ENCODE peak calls at places on chromosomes 12 and 14, in nine cellular contexts. One of them, this sample, is unnamed.

GRCh38 chr12:107791465-107792089 is 17.1 kb downstream of the ASCL4 start:
- DNase-seq in mesenchymal stem cell: no peak
- DNase-seq in endothelial cell of umbilical vein: no peak
- DNase-seq in Caki2: no peak
- DNase-seq in lower leg skin: no peak
- DNase-seq in pancreas: no peak
- DNase-seq in mammary epithelial cell: no peak
- DNase-seq in SW 1271: no peak
- DNase-seq in A549: no peak
- DNase-seq in this sample: no peak

GRCh38 chr14:82657186-82657675 is 1123.6 kb upstream of the SEL1L start:
- DNase-seq in endothelial cell of umbilical vein: no peak
- DNase-seq in mammary epithelial cell: no peak
- DNase-seq in lower leg skin: no peak
- DNase-seq in pancreas: no peak
- DNase-seq in A549: no peak
- DNase-seq in Caki2: no peak
- DNase-seq in mesenchymal stem cell: peak
- DNase-seq in SW 1271: no peak
- DNase-seq in this sample: no peak

GRCh38 chr14:70771781-70772212 is 37.5 kb downstream of the MAP3K9 start:
- DNase-seq in pancreas: no peak
- DNase-seq in A549: no peak
- DNase-seq in Caki2: no peak
- DNase-seq in lower leg skin: peak
- DNase-seq in mesenchymal stem cell: no peak
- DNase-seq in mammary epithelial cell: no peak
- DNase-seq in SW 1271: no peak
- DNase-seq in endothelial cell of umbilical vein: no peak
- DNase-seq in this sample: no peak

GRCh38 chr12:57461326-57461903 is 1.8 kb downstream of the GLI1 start:
- DNase-seq in A549: peak
- DNase-seq in SW 1271: no peak
- DNase-seq in mesenchymal stem cell: peak
- DNase-seq in endothelial cell of umbilical vein: peak
- DNase-seq in Caki2: peak
- DNase-seq in pancreas: peak
- DNase-seq in lower leg skin: peak
- DNase-seq in mammary epithelial cell: peak
- DNase-seq in this sample: peak

GRCh38 chr12:82223421-82223820 is 134.8 kb downstream of the CCDC59 start:
- DNase-seq in lower leg skin: no peak
- DNase-seq in mesenchymal stem cell: no peak
- DNase-seq in mammary epithelial cell: no peak
- DNase-seq in endothelial cell of umbilical vein: no peak
- DNase-seq in SW 1271: no peak
- DNase-seq in A549: no peak
- DNase-seq in pancreas: no peak
- DNase-seq in Caki2: no peak
- DNase-seq in this sample: no peak

GRCh38 chr14:95523051-95523817 is 6.8 kb upstream of the SYNE3 start:
- DNase-seq in mammary epithelial cell: no peak
- DNase-seq in Caki2: no peak
- DNase-seq in mesenchymal stem cell: peak
- DNase-seq in SW 1271: no peak
- DNase-seq in A549: no peak
- DNase-seq in endothelial cell of umbilical vein: no peak
- DNase-seq in lower leg skin: peak
- DNase-seq in pancreas: no peak
- DNase-seq in this sample: no peak

GRCh38 chr14:59123975-59124374 is 64.5 kb upstream of the DAAM1 start:
- DNase-seq in lower leg skin: no peak
- DNase-seq in pancreas: no peak
- DNase-seq in Caki2: peak
- DNase-seq in endothelial cell of umbilical vein: no peak
- DNase-seq in SW 1271: no peak
- DNase-seq in A549: peak
- DNase-seq in mammary epithelial cell: no peak
- DNase-seq in mesenchymal stem cell: peak
- DNase-seq in this sample: no peak

GRCh38 chr12:74685385-74685784 is 147.8 kb downstream of the ATXN7L3B start:
- DNase-seq in lower leg skin: no peak
- DNase-seq in Caki2: no peak
- DNase-seq in pancreas: no peak
- DNase-seq in mesenchymal stem cell: no peak
- DNase-seq in A549: no peak
- DNase-seq in SW 1271: no peak
- DNase-seq in mammary epithelial cell: no peak
- DNase-seq in endothelial cell of umbilical vein: no peak
- DNase-seq in this sample: no peak

GRCh38 chr14:54712371-54712998 is 145.6 kb downstream of the SAMD4A start:
- DNase-seq in mesenchymal stem cell: peak
- DNase-seq in endothelial cell of umbilical vein: peak
- DNase-seq in A549: no peak
- DNase-seq in Caki2: no peak
- DNase-seq in SW 1271: no peak
- DNase-seq in pancreas: no peak
- DNase-seq in mammary epithelial cell: no peak
- DNase-seq in lower leg skin: no peak
- DNase-seq in this sample: no peak

GRCh38 chr14:104145826-104146642 is 7.6 kb downstream of the KIF26A start:
- DNase-seq in mesenchymal stem cell: no peak
- DNase-seq in pancreas: peak
- DNase-seq in endothelial cell of umbilical vein: no peak
- DNase-seq in SW 1271: no peak
- DNase-seq in A549: no peak
- DNase-seq in Caki2: no peak
- DNase-seq in lower leg skin: no peak
- DNase-seq in mammary epithelial cell: no peak
- DNase-seq in this sample: no peak

GRCh38 chr14:73233564-73233963 is 3.7 kb upstream of the PAPLN start:
- DNase-seq in SW 1271: no peak
- DNase-seq in Caki2: no peak
- DNase-seq in A549: no peak
- DNase-seq in pancreas: no peak
- DNase-seq in endothelial cell of umbilical vein: no peak
- DNase-seq in lower leg skin: no peak
- DNase-seq in mesenchymal stem cell: no peak
- DNase-seq in mammary epithelial cell: no peak
- DNase-seq in this sample: no peak

GRCh38 chr12:29153231-29153630 is 4.2 kb downstream of the FAR2 start:
- DNase-seq in endothelial cell of umbilical vein: peak
- DNase-seq in lower leg skin: no peak
- DNase-seq in A549: no peak
- DNase-seq in Caki2: no peak
- DNase-seq in mesenchymal stem cell: no peak
- DNase-seq in pancreas: no peak
- DNase-seq in SW 1271: no peak
- DNase-seq in mammary epithelial cell: no peak
- DNase-seq in this sample: no peak

GRCh38 chr12:124884587-124885438 is 21.1 kb upstream of the SCARB1 start:
- DNase-seq in endothelial cell of umbilical vein: no peak
- DNase-seq in A549: no peak
- DNase-seq in lower leg skin: no peak
- DNase-seq in SW 1271: no peak
- DNase-seq in mammary epithelial cell: no peak
- DNase-seq in mesenchymal stem cell: no peak
- DNase-seq in pancreas: peak
- DNase-seq in Caki2: no peak
- DNase-seq in this sample: no peak

GRCh38 chr14:74586681-74587362 is 25.2 kb downstream of the LTBP2 start:
- DNase-seq in endothelial cell of umbilical vein: no peak
- DNase-seq in A549: no peak
- DNase-seq in lower leg skin: no peak
- DNase-seq in Caki2: no peak
- DNase-seq in SW 1271: no peak
- DNase-seq in mesenchymal stem cell: no peak
- DNase-seq in pancreas: no peak
- DNase-seq in mammary epithelial cell: no peak
- DNase-seq in this sample: no peak

GRCh38 chr14:52043690-52044089 is 25.2 kb downstream of the NID2 start:
- DNase-seq in lower leg skin: no peak
- DNase-seq in Caki2: peak
- DNase-seq in SW 1271: no peak
- DNase-seq in mammary epithelial cell: no peak
- DNase-seq in A549: peak
- DNase-seq in mesenchymal stem cell: peak
- DNase-seq in pancreas: no peak
- DNase-seq in endothelial cell of umbilical vein: peak
- DNase-seq in this sample: peak

GRCh38 chr12:26642361-26642760 is 190.6 kb downstream of the ITPR2 start:
- DNase-seq in lower leg skin: no peak
- DNase-seq in mesenchymal stem cell: peak
- DNase-seq in mammary epithelial cell: no peak
- DNase-seq in SW 1271: no peak
- DNase-seq in A549: peak
- DNase-seq in Caki2: peak
- DNase-seq in endothelial cell of umbilical vein: no peak
- DNase-seq in pancreas: no peak
- DNase-seq in this sample: no peak

GRCh38 chr12:57127101-57127709 is 1.1 kb upstream of the LRP1 start:
- DNase-seq in SW 1271: peak
- DNase-seq in A549: peak
- DNase-seq in Caki2: peak
- DNase-seq in mammary epithelial cell: peak
- DNase-seq in pancreas: peak
- DNase-seq in endothelial cell of umbilical vein: no peak
- DNase-seq in lower leg skin: peak
- DNase-seq in mesenchymal stem cell: peak
- DNase-seq in this sample: peak

GRCh38 chr12:64877363-64878004 is 53.0 kb downstream of the TBC1D30 start:
- DNase-seq in pancreas: no peak
- DNase-seq in mammary epithelial cell: no peak
- DNase-seq in A549: no peak
- DNase-seq in SW 1271: no peak
- DNase-seq in lower leg skin: no peak
- DNase-seq in Caki2: no peak
- DNase-seq in endothelial cell of umbilical vein: no peak
- DNase-seq in mesenchymal stem cell: no peak
- DNase-seq in this sample: no peak

GRCh38 chr12:103908877-103909276 is 21.3 kb upstream of the HSP90B1 start:
- DNase-seq in lower leg skin: no peak
- DNase-seq in SW 1271: no peak
- DNase-seq in A549: no peak
- DNase-seq in mesenchymal stem cell: peak
- DNase-seq in Caki2: no peak
- DNase-seq in pancreas: no peak
- DNase-seq in mammary epithelial cell: no peak
- DNase-seq in endothelial cell of umbilical vein: no peak
- DNase-seq in this sample: no peak

GRCh38 chr14:52473557-52473956 is 78.7 kb downstream of the TXNDC16 start:
- DNase-seq in pancreas: no peak
- DNase-seq in lower leg skin: no peak
- DNase-seq in Caki2: peak
- DNase-seq in A549: peak
- DNase-seq in SW 1271: no peak
- DNase-seq in endothelial cell of umbilical vein: peak
- DNase-seq in mesenchymal stem cell: peak
- DNase-seq in mammary epithelial cell: peak
- DNase-seq in this sample: no peak

GRCh38 chr12:18696971-18697602 is 40.7 kb downstream of the PLCZ1 start:
- DNase-seq in Caki2: peak
- DNase-seq in lower leg skin: no peak
- DNase-seq in A549: no peak
- DNase-seq in mesenchymal stem cell: peak
- DNase-seq in endothelial cell of umbilical vein: no peak
- DNase-seq in mammary epithelial cell: peak
- DNase-seq in SW 1271: no peak
- DNase-seq in pancreas: no peak
- DNase-seq in this sample: no peak

GRCh38 chr12:2166696-2167095 is 113.9 kb downstream of the CACNA1C start:
- DNase-seq in mesenchymal stem cell: no peak
- DNase-seq in lower leg skin: no peak
- DNase-seq in Caki2: no peak
- DNase-seq in A549: no peak
- DNase-seq in endothelial cell of umbilical vein: no peak
- DNase-seq in mammary epithelial cell: no peak
- DNase-seq in SW 1271: no peak
- DNase-seq in pancreas: no peak
- DNase-seq in this sample: no peak

GRCh38 chr14:61065671-61066070 is 84.6 kb downstream of the SLC38A6 start:
- DNase-seq in mammary epithelial cell: no peak
- DNase-seq in A549: no peak
- DNase-seq in mesenchymal stem cell: no peak
- DNase-seq in lower leg skin: no peak
- DNase-seq in pancreas: no peak
- DNase-seq in SW 1271: no peak
- DNase-seq in Caki2: no peak
- DNase-seq in endothelial cell of umbilical vein: no peak
- DNase-seq in this sample: no peak

GRCh38 chr14:72701232-72701555 is 192.7 kb downstream of the DPF3 start:
- DNase-seq in endothelial cell of umbilical vein: no peak
- DNase-seq in SW 1271: no peak
- DNase-seq in A549: no peak
- DNase-seq in mammary epithelial cell: no peak
- DNase-seq in lower leg skin: no peak
- DNase-seq in mesenchymal stem cell: no peak
- DNase-seq in pancreas: no peak
- DNase-seq in Caki2: no peak
- DNase-seq in this sample: peak

GRCh38 chr12:56190695-56191155 is 1.4 kb upstream of the SMARCC2 start:
- DNase-seq in pancreas: no peak
- DNase-seq in mammary epithelial cell: no peak
- DNase-seq in lower leg skin: no peak
- DNase-seq in Caki2: no peak
- DNase-seq in endothelial cell of umbilical vein: no peak
- DNase-seq in SW 1271: no peak
- DNase-seq in A549: peak
- DNase-seq in mesenchymal stem cell: no peak
- DNase-seq in this sample: no peak

GRCh38 chr12:7884687-7885086 is 12.0 kb upstream of the SLC2A14 start:
- DNase-seq in Caki2: no peak
- DNase-seq in pancreas: no peak
- DNase-seq in SW 1271: no peak
- DNase-seq in lower leg skin: no peak
- DNase-seq in mesenchymal stem cell: no peak
- DNase-seq in A549: no peak
- DNase-seq in endothelial cell of umbilical vein: no peak
- DNase-seq in mammary epithelial cell: no peak
- DNase-seq in this sample: no peak

GRCh38 chr14:68232643-68233055 is 413.1 kb downstream of the RAD51B start:
- DNase-seq in SW 1271: peak
- DNase-seq in A549: peak
- DNase-seq in mammary epithelial cell: peak
- DNase-seq in pancreas: no peak
- DNase-seq in endothelial cell of umbilical vein: peak
- DNase-seq in Caki2: peak
- DNase-seq in mesenchymal stem cell: peak
- DNase-seq in lower leg skin: no peak
- DNase-seq in this sample: no peak

GRCh38 chr12:17333287-17333686 is 727.3 kb upstream of the LMO3 start:
- DNase-seq in lower leg skin: no peak
- DNase-seq in pancreas: no peak
- DNase-seq in SW 1271: no peak
- DNase-seq in mesenchymal stem cell: no peak
- DNase-seq in mammary epithelial cell: no peak
- DNase-seq in A549: peak
- DNase-seq in endothelial cell of umbilical vein: no peak
- DNase-seq in Caki2: peak
- DNase-seq in this sample: no peak

GRCh38 chr14:73663548-73664212 is 18.9 kb downstream of the DNAL1 start:
- DNase-seq in mesenchymal stem cell: no peak
- DNase-seq in pancreas: no peak
- DNase-seq in lower leg skin: no peak
- DNase-seq in SW 1271: no peak
- DNase-seq in mammary epithelial cell: no peak
- DNase-seq in Caki2: peak
- DNase-seq in A549: no peak
- DNase-seq in endothelial cell of umbilical vein: no peak
- DNase-seq in this sample: no peak

GRCh38 chr14:23252006-23252405 is 14.3 kb downstream of the RNF212B start:
- DNase-seq in Caki2: no peak
- DNase-seq in pancreas: no peak
- DNase-seq in A549: no peak
- DNase-seq in endothelial cell of umbilical vein: no peak
- DNase-seq in SW 1271: no peak
- DNase-seq in lower leg skin: no peak
- DNase-seq in mesenchymal stem cell: no peak
- DNase-seq in mammary epithelial cell: peak
- DNase-seq in this sample: no peak

GRCh38 chr12:10190558-10191388 is 11.9 kb downstream of the TMEM52B start:
- DNase-seq in mammary epithelial cell: peak
- DNase-seq in A549: peak
- DNase-seq in Caki2: peak
- DNase-seq in SW 1271: peak
- DNase-seq in mesenchymal stem cell: peak
- DNase-seq in lower leg skin: no peak
- DNase-seq in endothelial cell of umbilical vein: peak
- DNase-seq in pancreas: no peak
- DNase-seq in this sample: peak